ENCODE peak calls at places on chromosome 12, in nine cellular contexts. F, Q, P, E, T, B, D, S and J are unnamed samples.

GRCh38 chr12:10339441-10339840 is 31.8 kb downstream of the KLRD1 start:
- DNase-seq in F (peak; percentile 25), Q (no peak), P (no peak), E (peak; percentile 48), T (no peak), B (peak; percentile 23), D (no peak), S (no peak), J (no peak)

GRCh38 chr12:113387631-113388030 is 16.1 kb downstream of the SDS start:
- DNase-seq in F (no peak), Q (no peak), P (no peak), E (no peak), T (no peak), B (no peak), D (no peak), S (no peak), J (no peak)

GRCh38 chr12:131085125-131085815 is 131.6 kb downstream of the ADGRD1 start:
- DNase-seq in F (no peak), Q (no peak), P (peak; percentile 14), E (no peak), T (no peak), B (no peak), D (peak; percentile 1), S (no peak), J (no peak)

GRCh38 chr12:116520801-116521471 is 38.2 kb upstream of the MAP1LC3B2 start:
- DNase-seq in F (peak; percentile 84), Q (peak; percentile 72), P (no peak), E (no peak), T (peak; percentile 33), B (no peak), D (no peak), S (peak; percentile 28), J (no peak)

GRCh38 chr12:17588968-17589367 is 501.0 kb downstream of the RERGL start:
- DNase-seq in F (no peak), Q (no peak), P (no peak), E (peak; percentile 24), T (no peak), B (peak; percentile 4), D (peak; percentile 27), S (no peak), J (no peak)

GRCh38 chr12:89924191-89924590 is 215.6 kb upstream of the ATP2B1 start:
- DNase-seq in F (no peak), Q (no peak), P (no peak), E (no peak), T (no peak), B (no peak), D (no peak), S (no peak), J (no peak)

GRCh38 chr12:109679716-109680520 is 33.7 kb upstream of the FAM222A start:
- DNase-seq in F (no peak), Q (no peak), P (no peak), E (no peak), T (no peak), B (no peak), D (peak; percentile 93), S (no peak), J (no peak)

GRCh38 chr12:77878901-77879300 is 48.2 kb downstream of the NAV3 start:
- DNase-seq in F (no peak), Q (no peak), P (no peak), E (no peak), T (no peak), B (no peak), D (no peak), S (no peak), J (no peak)

GRCh38 chr12:96698521-96698920 is 208.5 kb upstream of the NEDD1 start:
- DNase-seq in F (no peak), Q (no peak), P (no peak), E (no peak), T (no peak), B (no peak), D (no peak), S (no peak), J (no peak)

GRCh38 chr12:14366211-14366762 is 805 bp downstream of the ATF7IP start:
- DNase-seq in F (peak; percentile 35), Q (no peak), P (no peak), E (peak; percentile 55), T (peak; percentile 40), B (no peak), D (no peak), S (no peak), J (no peak)

GRCh38 chr12:88052686-88053085 is 23.5 kb upstream of the C12orf50 start:
- DNase-seq in F (peak; percentile 12), Q (no peak), P (no peak), E (peak; percentile 41), T (peak; percentile 44), B (peak; percentile 27), D (peak; percentile 39), S (peak; percentile 58), J (no peak)

GRCh38 chr12:110249716-110250225 is 31.3 kb upstream of the ATP2A2 start:
- DNase-seq in F (no peak), Q (no peak), P (no peak), E (no peak), T (no peak), B (no peak), D (no peak), S (no peak), J (peak; percentile 69)

GRCh38 chr12:93317227-93317626 is 60.5 kb upstream of the NUDT4 start:
- DNase-seq in F (no peak), Q (no peak), P (no peak), E (peak; percentile 50), T (no peak), B (no peak), D (no peak), S (no peak), J (no peak)

DNA sequence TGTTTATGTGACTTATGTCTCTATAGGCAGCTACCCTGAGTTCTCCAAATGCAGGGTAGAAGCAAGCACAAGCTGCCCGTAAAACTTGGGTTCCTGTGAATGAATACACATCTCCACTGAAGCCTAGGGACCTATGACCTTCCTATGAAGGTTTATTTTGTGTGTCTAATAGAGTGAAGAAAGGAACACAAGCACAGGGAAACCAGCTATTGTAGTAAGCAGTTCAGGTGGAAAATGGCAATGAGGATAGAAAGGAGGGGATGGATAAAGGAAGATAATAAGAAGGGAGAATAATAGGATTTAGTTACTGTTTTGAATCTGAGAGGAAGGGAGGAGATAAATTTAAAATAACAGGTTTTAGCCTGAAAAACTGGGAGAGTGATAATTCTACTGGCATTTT is 2.4 kb downstream of the PFKM start:
- DNase-seq in F (no peak), Q (no peak), P (no peak), E (no peak), T (no peak), B (no peak), D (no peak), S (no peak), J (no peak)
- H3K4me3 ChIP-seq in F (no peak overlapping the region), Q (no peak overlapping the region), P (no peak overlapping the region), E (no peak overlapping the region), T (no peak overlapping the region), B (no peak overlapping the region), D (no peak overlapping the region), S (no peak overlapping the region), J (no peak overlapping the region)

DNA sequence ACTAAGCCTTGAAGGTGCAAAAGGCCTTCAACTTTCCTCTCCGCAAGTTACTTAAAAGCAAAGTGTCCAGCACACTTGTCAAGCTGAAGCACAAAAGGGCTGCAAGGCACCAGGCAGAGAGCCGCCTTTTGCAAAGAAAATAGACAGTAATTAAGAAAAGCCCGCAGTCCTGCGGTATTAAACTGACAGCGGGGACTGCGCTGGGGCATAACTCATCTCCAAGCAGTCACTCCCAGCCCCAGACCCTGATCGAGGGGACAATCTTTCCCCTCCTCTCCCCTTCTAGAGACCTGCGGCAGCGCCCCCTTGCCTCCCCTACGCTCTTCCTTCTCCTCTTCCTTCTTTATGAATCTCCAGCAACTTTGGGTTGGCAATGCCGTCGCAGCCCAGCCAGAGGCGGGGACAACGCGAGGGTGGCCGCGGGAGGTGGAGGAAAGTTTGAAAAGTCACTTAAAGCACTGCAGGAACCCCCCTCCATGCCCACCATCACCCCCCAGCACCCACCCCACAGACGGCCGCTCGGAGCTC is 200.9 kb upstream of the CAND1 start:
- DNase-seq in F (no peak), Q (no peak), P (no peak), E (no peak), T (no peak), B (no peak), D (peak; percentile 26), S (no peak), J (no peak)
- H3K27me3 ChIP-seq in F (peaks cover 12% of the 10 kb centered on the region), Q (no peaks in the 10 kb centered on the region), P (peaks cover 26% of the 10 kb centered on the region), E (no peaks in the 10 kb centered on the region), T (peaks cover 31% of the 10 kb centered on the region), B (peaks cover 35% of the 10 kb centered on the region), D (no peaks in the 10 kb centered on the region), S (peaks cover 25% of the 10 kb centered on the region), J (no peaks in the 10 kb centered on the region)

GRCh38 chr12:124510301-124510970 is 57.0 kb downstream of the NCOR2 start:
- DNase-seq in F (no peak), Q (no peak), P (no peak), E (no peak), T (no peak), B (no peak), D (no peak), S (no peak), J (no peak)
- TF ChIP-seq CTCF in F (no peak), Q (no peak), P (no peak), E (peak; percentile 47), T (no peak), B (peak; percentile 26), D (peak; percentile 32), S (no peak), J (peak; percentile 29)

GRCh38 chr12:97758102-97758501 is 295.5 kb downstream of the RMST start:
- DNase-seq in F (no peak), Q (no peak), P (no peak), E (peak; percentile 18), T (no peak), B (no peak), D (no peak), S (no peak), J (no peak)
- H3K4me3 ChIP-seq in F (no peak overlapping the region), Q (no peak overlapping the region), P (no peak overlapping the region), E (no peak overlapping the region), T (no peak overlapping the region), B (no peak overlapping the region), D (no peak overlapping the region), S (no peak overlapping the region), J (no peak overlapping the region)